ENCODE peak calls at places on chromosomes 16 and 17, in five cellular contexts. One of them, this sample, is unnamed.

GRCh38 chr17:64773836-64774761 is 112.0 kb upstream of the SMURF2 start:
- DNase-seq in stimulated activated CD4-positive, alpha-beta T cell treated with anti-CD3 and anti-CD28 coated beads, TNF-alpha, amount 100 ng/mL, for 48 hours: no peak
- DNase-seq in substantia nigra: no peak
- DNase-seq in left ventricle myocardium inferior: no peak
- DNase-seq in GM20000: peak
- DNase-seq in this sample: no peak

GRCh38 chr16:86994651-86995171 is 322.5 kb downstream of the C16orf95 start:
- DNase-seq in stimulated activated CD4-positive, alpha-beta T cell treated with anti-CD3 and anti-CD28 coated beads, TNF-alpha, amount 100 ng/mL, for 48 hours: no peak
- DNase-seq in substantia nigra: no peak
- DNase-seq in left ventricle myocardium inferior: peak
- DNase-seq in GM20000: no peak
- DNase-seq in this sample: no peak

GRCh38 chr16:16150117-16150877 is 73.0 kb downstream of the ABCC6 start:
- DNase-seq in stimulated activated CD4-positive, alpha-beta T cell treated with anti-CD3 and anti-CD28 coated beads, TNF-alpha, amount 100 ng/mL, for 48 hours: no peak
- DNase-seq in substantia nigra: peak
- DNase-seq in left ventricle myocardium inferior: peak
- DNase-seq in GM20000: no peak
- DNase-seq in this sample: no peak

GRCh38 chr17:80957461-80957941 is 34.1 kb upstream of the CHMP6 start:
- DNase-seq in stimulated activated CD4-positive, alpha-beta T cell treated with anti-CD3 and anti-CD28 coated beads, TNF-alpha, amount 100 ng/mL, for 48 hours: no peak
- DNase-seq in substantia nigra: no peak
- DNase-seq in left ventricle myocardium inferior: no peak
- DNase-seq in GM20000: no peak
- DNase-seq in this sample: no peak

GRCh38 chr17:49566668-49567071 is 9.0 kb upstream of the NXPH3 start:
- DNase-seq in stimulated activated CD4-positive, alpha-beta T cell treated with anti-CD3 and anti-CD28 coated beads, TNF-alpha, amount 100 ng/mL, for 48 hours: no peak
- DNase-seq in substantia nigra: no peak
- DNase-seq in left ventricle myocardium inferior: no peak
- DNase-seq in GM20000: no peak
- DNase-seq in this sample: no peak

GRCh38 chr17:44235583-44235936 is 16.1 kb upstream of the UBTF start:
- DNase-seq in stimulated activated CD4-positive, alpha-beta T cell treated with anti-CD3 and anti-CD28 coated beads, TNF-alpha, amount 100 ng/mL, for 48 hours: no peak
- DNase-seq in substantia nigra: no peak
- DNase-seq in left ventricle myocardium inferior: no peak
- DNase-seq in GM20000: no peak
- DNase-seq in this sample: no peak

GRCh38 chr17:64718058-64718457 is 56.0 kb upstream of the SMURF2 start:
- DNase-seq in stimulated activated CD4-positive, alpha-beta T cell treated with anti-CD3 and anti-CD28 coated beads, TNF-alpha, amount 100 ng/mL, for 48 hours: no peak
- DNase-seq in substantia nigra: no peak
- DNase-seq in left ventricle myocardium inferior: no peak
- DNase-seq in GM20000: no peak
- DNase-seq in this sample: no peak

GRCh38 chr17:78272181-78272913 is 40.9 kb downstream of the TMEM235 start:
- DNase-seq in stimulated activated CD4-positive, alpha-beta T cell treated with anti-CD3 and anti-CD28 coated beads, TNF-alpha, amount 100 ng/mL, for 48 hours: peak
- DNase-seq in substantia nigra: no peak
- DNase-seq in left ventricle myocardium inferior: peak
- DNase-seq in GM20000: peak
- DNase-seq in this sample: no peak

GRCh38 chr17:67132366-67132765 is 88.0 kb downstream of the CACNG1 start:
- DNase-seq in stimulated activated CD4-positive, alpha-beta T cell treated with anti-CD3 and anti-CD28 coated beads, TNF-alpha, amount 100 ng/mL, for 48 hours: no peak
- DNase-seq in substantia nigra: no peak
- DNase-seq in left ventricle myocardium inferior: no peak
- DNase-seq in GM20000: no peak
- DNase-seq in this sample: no peak

GRCh38 chr17:78257810-78258322 is 26.4 kb downstream of the TMEM235 start:
- DNase-seq in stimulated activated CD4-positive, alpha-beta T cell treated with anti-CD3 and anti-CD28 coated beads, TNF-alpha, amount 100 ng/mL, for 48 hours: no peak
- DNase-seq in substantia nigra: no peak
- DNase-seq in left ventricle myocardium inferior: peak
- DNase-seq in GM20000: peak
- DNase-seq in this sample: no peak

GRCh38 chr16:63447121-63447520 is 1410.9 kb upstream of the CDH8 start:
- DNase-seq in stimulated activated CD4-positive, alpha-beta T cell treated with anti-CD3 and anti-CD28 coated beads, TNF-alpha, amount 100 ng/mL, for 48 hours: no peak
- DNase-seq in substantia nigra: no peak
- DNase-seq in left ventricle myocardium inferior: no peak
- DNase-seq in GM20000: no peak
- DNase-seq in this sample: no peak

GRCh38 chr16:89410794-89411309 is 79.5 kb downstream of the ANKRD11 start:
- DNase-seq in stimulated activated CD4-positive, alpha-beta T cell treated with anti-CD3 and anti-CD28 coated beads, TNF-alpha, amount 100 ng/mL, for 48 hours: no peak
- DNase-seq in substantia nigra: no peak
- DNase-seq in left ventricle myocardium inferior: peak
- DNase-seq in GM20000: no peak
- DNase-seq in this sample: no peak

GRCh38 chr17:82031303-82031884 is at the start of gene RAC3:
- DNase-seq in stimulated activated CD4-positive, alpha-beta T cell treated with anti-CD3 and anti-CD28 coated beads, TNF-alpha, amount 100 ng/mL, for 48 hours: no peak
- DNase-seq in substantia nigra: no peak
- DNase-seq in left ventricle myocardium inferior: no peak
- DNase-seq in GM20000: peak
- DNase-seq in this sample: peak

GRCh38 chr17:8799851-8800212 is 667 bp upstream of the MFSD6L start:
- DNase-seq in stimulated activated CD4-positive, alpha-beta T cell treated with anti-CD3 and anti-CD28 coated beads, TNF-alpha, amount 100 ng/mL, for 48 hours: no peak
- DNase-seq in substantia nigra: no peak
- DNase-seq in left ventricle myocardium inferior: no peak
- DNase-seq in GM20000: no peak
- DNase-seq in this sample: no peak

GRCh38 chr16:80896778-80897177 is 92.4 kb upstream of the CDYL2 start:
- DNase-seq in stimulated activated CD4-positive, alpha-beta T cell treated with anti-CD3 and anti-CD28 coated beads, TNF-alpha, amount 100 ng/mL, for 48 hours: no peak
- DNase-seq in substantia nigra: no peak
- DNase-seq in left ventricle myocardium inferior: no peak
- DNase-seq in GM20000: no peak
- DNase-seq in this sample: no peak

This sample was measured in GM12891.